ENCODE peak calls at places on chromosomes 12 and 14, in seven cellular contexts. One of them, this sample, is unnamed.

GRCh38 chr12:104672501-104673265 is 215.9 kb downstream of the CHST11 start:
- DNase-seq in CD8-positive, alpha-beta T cell: no peak
- DNase-seq in HFFc6: no peak
- DNase-seq in endothelial cell: no peak
- DNase-seq in foreskin keratinocyte: no peak
- DNase-seq in upper lobe of right lung: peak
- DNase-seq in fibroblast of mammary gland: peak
- DNase-seq in this sample: no peak

GRCh38 chr12:6074979-6075585 is 49.4 kb downstream of the VWF start:
- DNase-seq in CD8-positive, alpha-beta T cell: peak
- DNase-seq in HFFc6: no peak
- DNase-seq in endothelial cell: no peak
- DNase-seq in foreskin keratinocyte: no peak
- DNase-seq in upper lobe of right lung: peak
- DNase-seq in fibroblast of mammary gland: peak
- DNase-seq in this sample: peak

GRCh38 chr12:3553681-3554546 is 62.9 kb downstream of the PRMT8 start:
- DNase-seq in CD8-positive, alpha-beta T cell: no peak
- DNase-seq in HFFc6: no peak
- DNase-seq in endothelial cell: peak
- DNase-seq in foreskin keratinocyte: no peak
- DNase-seq in upper lobe of right lung: no peak
- DNase-seq in fibroblast of mammary gland: no peak
- DNase-seq in this sample: no peak

GRCh38 chr14:29166507-29166906 is 399.9 kb downstream of the FOXG1 start:
- DNase-seq in CD8-positive, alpha-beta T cell: no peak
- DNase-seq in HFFc6: no peak
- DNase-seq in endothelial cell: no peak
- DNase-seq in foreskin keratinocyte: no peak
- DNase-seq in upper lobe of right lung: no peak
- DNase-seq in fibroblast of mammary gland: no peak
- DNase-seq in this sample: no peak

GRCh38 chr12:106428379-106428778 is 70.8 kb downstream of the POLR3B start:
- DNase-seq in CD8-positive, alpha-beta T cell: no peak
- DNase-seq in HFFc6: no peak
- DNase-seq in endothelial cell: no peak
- DNase-seq in foreskin keratinocyte: no peak
- DNase-seq in upper lobe of right lung: no peak
- DNase-seq in fibroblast of mammary gland: peak
- DNase-seq in this sample: no peak

GRCh38 chr12:94922561-94922960 is 80.9 kb downstream of the NDUFA12 start:
- DNase-seq in CD8-positive, alpha-beta T cell: no peak
- DNase-seq in HFFc6: no peak
- DNase-seq in endothelial cell: no peak
- DNase-seq in foreskin keratinocyte: no peak
- DNase-seq in upper lobe of right lung: no peak
- DNase-seq in fibroblast of mammary gland: peak
- DNase-seq in this sample: no peak

GRCh38 chr12:108800591-108800990 is 56.8 kb downstream of the SSH1 start:
- DNase-seq in CD8-positive, alpha-beta T cell: no peak
- DNase-seq in HFFc6: no peak
- DNase-seq in endothelial cell: no peak
- DNase-seq in foreskin keratinocyte: no peak
- DNase-seq in upper lobe of right lung: no peak
- DNase-seq in fibroblast of mammary gland: no peak
- DNase-seq in this sample: peak

GRCh38 chr14:105347587-105347968 is 33.0 kb downstream of the PACS2 start:
- DNase-seq in CD8-positive, alpha-beta T cell: no peak
- DNase-seq in HFFc6: no peak
- DNase-seq in endothelial cell: no peak
- DNase-seq in foreskin keratinocyte: no peak
- DNase-seq in upper lobe of right lung: no peak
- DNase-seq in fibroblast of mammary gland: no peak
- DNase-seq in this sample: no peak

DNA sequence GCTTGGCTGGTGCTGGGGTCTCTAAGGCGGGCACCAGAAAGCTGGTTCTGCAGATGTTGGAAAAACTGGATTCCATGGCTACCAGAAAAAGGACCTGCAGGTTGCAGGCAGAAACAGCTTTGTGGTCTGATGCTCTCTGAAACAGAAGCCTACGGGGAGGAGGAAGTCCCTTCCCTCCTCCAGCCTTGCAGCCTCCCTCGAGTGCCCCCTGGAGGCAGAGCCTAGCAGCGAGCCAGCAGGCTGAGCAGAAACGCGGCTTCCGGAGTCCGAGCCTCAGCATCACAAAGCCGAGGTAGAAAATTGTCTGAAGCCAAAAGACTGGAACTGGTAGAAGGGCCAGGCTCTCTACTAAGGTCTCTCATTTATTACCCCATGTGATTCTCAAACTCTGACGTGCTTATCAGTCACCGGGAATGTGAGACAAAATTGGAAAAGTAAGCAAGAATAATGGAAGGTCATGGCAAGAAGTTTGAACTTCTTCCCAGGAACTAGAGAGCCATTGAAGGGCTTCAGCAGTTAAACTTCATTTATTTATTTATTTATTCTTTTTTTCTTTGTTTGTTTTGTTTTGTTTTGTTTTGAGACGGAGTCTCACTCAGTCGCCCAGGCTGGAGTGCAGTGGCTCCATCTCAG is 82.2 kb upstream of the CPSF6 start:
- DNase-seq in CD8-positive, alpha-beta T cell: peak
- DNase-seq in HFFc6: peak
- DNase-seq in endothelial cell: peak
- DNase-seq in foreskin keratinocyte: peak
- DNase-seq in upper lobe of right lung: peak
- DNase-seq in fibroblast of mammary gland: peak
- DNase-seq in this sample: peak
- TF ChIP-seq CTCF in CD8-positive, alpha-beta T cell: peak
- TF ChIP-seq CTCF in HFFc6: peak
- TF ChIP-seq CTCF in endothelial cell: peak
- TF ChIP-seq CTCF in foreskin keratinocyte: peak
- TF ChIP-seq CTCF in upper lobe of right lung: peak
- TF ChIP-seq CTCF in fibroblast of mammary gland: peak
- TF ChIP-seq CTCF in this sample: peak

DNA sequence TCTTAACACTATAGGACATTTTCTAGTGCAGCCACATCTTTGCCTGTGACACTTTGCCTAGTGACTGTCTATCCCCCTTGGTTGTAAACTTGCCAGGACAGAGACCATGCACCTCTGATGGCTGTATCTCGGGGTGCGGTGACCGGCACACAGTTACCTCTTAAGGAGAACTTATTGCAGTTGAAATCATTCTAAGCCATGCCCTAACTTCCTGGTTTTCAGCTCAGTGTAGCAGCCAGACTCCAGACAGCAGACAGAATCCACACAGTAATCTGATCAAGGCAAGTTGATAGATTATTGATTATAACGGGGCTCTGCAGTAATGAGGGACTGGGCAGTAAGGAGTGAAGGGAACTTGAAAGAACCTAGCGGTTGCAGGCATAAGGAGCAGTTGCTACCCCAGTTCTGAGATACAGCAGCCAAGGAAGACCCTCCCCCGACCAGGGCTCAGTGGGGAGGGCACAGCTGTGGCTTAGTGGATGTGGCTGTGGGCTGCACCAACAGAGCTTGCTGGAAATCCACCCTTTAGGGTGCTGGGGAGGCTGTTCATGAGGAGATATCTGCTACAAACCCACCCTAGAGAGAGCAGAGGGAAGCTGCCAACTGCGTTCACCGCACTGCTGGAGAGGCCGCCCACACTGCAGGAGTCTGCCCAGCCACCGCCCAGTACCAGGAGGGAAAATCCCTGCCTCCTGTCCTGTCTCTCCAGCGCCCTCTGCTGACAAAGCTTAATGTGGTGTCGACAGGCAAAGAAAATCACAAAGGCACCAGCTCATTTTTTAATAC is 58.2 kb upstream of the BEGAIN start:
- DNase-seq in CD8-positive, alpha-beta T cell: peak
- DNase-seq in HFFc6: peak
- DNase-seq in endothelial cell: peak
- DNase-seq in foreskin keratinocyte: peak
- DNase-seq in upper lobe of right lung: peak
- DNase-seq in fibroblast of mammary gland: peak
- DNase-seq in this sample: no peak
- TF ChIP-seq CTCF in CD8-positive, alpha-beta T cell: peak
- TF ChIP-seq CTCF in HFFc6: peak
- TF ChIP-seq CTCF in endothelial cell: peak
- TF ChIP-seq CTCF in foreskin keratinocyte: peak
- TF ChIP-seq CTCF in upper lobe of right lung: peak
- TF ChIP-seq CTCF in fibroblast of mammary gland: peak
- TF ChIP-seq CTCF in this sample: peak

DNA sequence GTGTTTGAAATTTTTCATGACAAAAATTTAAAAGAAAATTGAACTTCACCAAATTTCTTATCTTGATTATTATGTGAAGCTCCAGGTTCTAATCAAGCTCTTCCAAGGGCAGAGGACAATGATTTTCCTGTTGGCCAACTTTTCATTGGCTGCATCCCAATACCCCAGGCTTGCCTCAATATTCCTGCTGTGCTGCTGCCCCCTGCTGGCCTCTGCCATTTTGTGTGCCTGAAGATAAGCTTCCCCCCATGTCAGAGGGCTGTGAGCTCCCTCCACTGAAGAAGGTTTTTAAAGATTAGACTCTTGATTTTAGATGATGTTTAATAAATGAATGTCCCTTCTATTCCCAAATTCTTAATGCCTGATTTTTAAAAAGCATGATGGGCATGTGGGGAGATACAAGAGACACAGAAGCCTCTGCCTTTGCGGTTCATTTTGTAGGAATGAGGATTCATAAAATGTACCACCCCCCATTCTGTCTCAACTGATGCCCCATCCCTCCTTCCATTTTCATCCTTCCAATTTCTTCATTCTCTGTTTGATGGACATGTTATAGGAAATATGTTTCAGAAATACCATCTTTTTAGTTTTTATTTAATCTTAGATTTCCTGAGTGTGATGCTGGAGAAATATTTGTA is 76.7 kb upstream of the RGS6 start:
- DNase-seq in CD8-positive, alpha-beta T cell: peak
- DNase-seq in HFFc6: peak
- DNase-seq in endothelial cell: peak
- DNase-seq in foreskin keratinocyte: no peak
- DNase-seq in upper lobe of right lung: peak
- DNase-seq in fibroblast of mammary gland: peak
- DNase-seq in this sample: no peak
- TF ChIP-seq CTCF in CD8-positive, alpha-beta T cell: peak
- TF ChIP-seq CTCF in HFFc6: peak
- TF ChIP-seq CTCF in endothelial cell: peak
- TF ChIP-seq CTCF in foreskin keratinocyte: peak
- TF ChIP-seq CTCF in upper lobe of right lung: peak
- TF ChIP-seq CTCF in fibroblast of mammary gland: peak
- TF ChIP-seq CTCF in this sample: peak

DNA sequence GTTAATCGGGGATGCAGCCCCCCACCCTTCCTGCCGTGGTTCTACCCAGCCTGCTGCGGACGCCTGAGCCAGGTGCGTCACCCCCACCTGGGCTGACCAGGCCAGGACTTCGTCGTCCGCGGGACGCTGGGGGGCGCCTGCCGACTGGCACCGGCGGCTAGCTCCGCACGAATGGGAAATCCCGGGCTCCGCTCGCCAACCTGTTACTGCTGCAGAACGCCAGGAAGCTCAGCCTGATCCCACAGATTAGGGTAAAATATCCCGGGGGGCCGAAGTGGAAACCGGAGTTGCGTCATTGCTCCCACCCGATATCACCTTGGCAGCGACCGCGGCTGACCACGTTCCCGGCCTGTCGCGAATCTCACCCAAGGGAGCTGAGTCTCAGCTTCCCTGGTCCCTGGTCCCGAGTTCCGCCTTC is 528 bp upstream of the VDR start:
- DNase-seq in CD8-positive, alpha-beta T cell: no peak
- DNase-seq in HFFc6: no peak
- DNase-seq in endothelial cell: peak
- DNase-seq in foreskin keratinocyte: no peak
- DNase-seq in upper lobe of right lung: peak
- DNase-seq in fibroblast of mammary gland: no peak
- DNase-seq in this sample: no peak
- TF ChIP-seq CTCF in CD8-positive, alpha-beta T cell: no peak
- TF ChIP-seq CTCF in HFFc6: peak
- TF ChIP-seq CTCF in endothelial cell: no peak
- TF ChIP-seq CTCF in foreskin keratinocyte: peak
- TF ChIP-seq CTCF in upper lobe of right lung: peak
- TF ChIP-seq CTCF in fibroblast of mammary gland: no peak
- TF ChIP-seq CTCF in this sample: peak

GRCh38 chr14:41925409-41925808 is 318.7 kb downstream of the LRFN5 start:
- DNase-seq in CD8-positive, alpha-beta T cell: no peak
- DNase-seq in HFFc6: no peak
- DNase-seq in endothelial cell: no peak
- DNase-seq in foreskin keratinocyte: no peak
- DNase-seq in upper lobe of right lung: no peak
- DNase-seq in fibroblast of mammary gland: peak
- DNase-seq in this sample: no peak
- TF ChIP-seq CTCF in CD8-positive, alpha-beta T cell: no peak
- TF ChIP-seq CTCF in HFFc6: no peak
- TF ChIP-seq CTCF in endothelial cell: no peak
- TF ChIP-seq CTCF in foreskin keratinocyte: peak
- TF ChIP-seq CTCF in upper lobe of right lung: no peak
- TF ChIP-seq CTCF in fibroblast of mammary gland: peak
- TF ChIP-seq CTCF in this sample: peak